ENCODE peak calls at places on chromosome 19, in eight cellular contexts. S, L, Z, O, K, M, N and C are unnamed samples.

GRCh38 chr19:12956446-12957388 is at the start of gene GADD45GIP1:
- DNase-seq in S (peak), L (peak), Z (peak), O (peak), K (peak), M (peak), N (peak), C (peak)

GRCh38 chr19:17404015-17404414 is 1.4 kb downstream of the BST2 start:
- DNase-seq in S (no peak), L (no peak), Z (no peak), O (no peak), K (no peak), M (no peak), N (no peak), C (no peak)

GRCh38 chr19:38308006-38308766 is 4.1 kb downstream of the C19orf33 start:
- DNase-seq in S (no peak), L (no peak), Z (no peak), O (no peak), K (no peak), M (no peak), N (no peak), C (no peak)

GRCh38 chr19:15393963-15394362 is 14.4 kb upstream of the AKAP8 start:
- DNase-seq in S (no peak), L (no peak), Z (peak), O (peak), K (no peak), M (no peak), N (no peak), C (no peak)

GRCh38 chr19:16456652-16457194 is 15.0 kb downstream of the EPS15L1 start:
- DNase-seq in S (no peak), L (no peak), Z (no peak), O (no peak), K (no peak), M (no peak), N (no peak), C (no peak)

GRCh38 chr19:51467864-51468544 is 9.8 kb upstream of the SIGLEC8 start:
- DNase-seq in S (no peak), L (no peak), Z (no peak), O (no peak), K (no peak), M (no peak), N (no peak), C (no peak)

GRCh38 chr19:15378529-15379082 is 981 bp downstream of the AKAP8 start:
- DNase-seq in S (no peak), L (no peak), Z (peak), O (peak), K (peak), M (peak), N (peak), C (peak)

GRCh38 chr19:43783636-43784035 is 2.9 kb upstream of the KCNN4 start:
- DNase-seq in S (no peak), L (no peak), Z (no peak), O (no peak), K (no peak), M (no peak), N (no peak), C (no peak)

GRCh38 chr19:23516266-23516665 is 121.0 kb upstream of the ZNF91 start:
- DNase-seq in S (no peak), L (no peak), Z (no peak), O (no peak), K (no peak), M (no peak), N (no peak), C (no peak)

GRCh38 chr19:23420824-23421223 is 25.6 kb upstream of the ZNF91 start:
- DNase-seq in S (no peak), L (no peak), Z (no peak), O (no peak), K (no peak), M (no peak), N (no peak), C (no peak)

GRCh38 chr19:18762125-18763023 is 28.7 kb downstream of the COMP start:
- DNase-seq in S (peak), L (no peak), Z (peak), O (no peak), K (peak), M (peak), N (peak), C (peak)

GRCh38 chr19:15810335-15810734 is 5.1 kb downstream of the OR10H1 start:
- DNase-seq in S (no peak), L (no peak), Z (no peak), O (no peak), K (no peak), M (no peak), N (no peak), C (no peak)

DNA sequence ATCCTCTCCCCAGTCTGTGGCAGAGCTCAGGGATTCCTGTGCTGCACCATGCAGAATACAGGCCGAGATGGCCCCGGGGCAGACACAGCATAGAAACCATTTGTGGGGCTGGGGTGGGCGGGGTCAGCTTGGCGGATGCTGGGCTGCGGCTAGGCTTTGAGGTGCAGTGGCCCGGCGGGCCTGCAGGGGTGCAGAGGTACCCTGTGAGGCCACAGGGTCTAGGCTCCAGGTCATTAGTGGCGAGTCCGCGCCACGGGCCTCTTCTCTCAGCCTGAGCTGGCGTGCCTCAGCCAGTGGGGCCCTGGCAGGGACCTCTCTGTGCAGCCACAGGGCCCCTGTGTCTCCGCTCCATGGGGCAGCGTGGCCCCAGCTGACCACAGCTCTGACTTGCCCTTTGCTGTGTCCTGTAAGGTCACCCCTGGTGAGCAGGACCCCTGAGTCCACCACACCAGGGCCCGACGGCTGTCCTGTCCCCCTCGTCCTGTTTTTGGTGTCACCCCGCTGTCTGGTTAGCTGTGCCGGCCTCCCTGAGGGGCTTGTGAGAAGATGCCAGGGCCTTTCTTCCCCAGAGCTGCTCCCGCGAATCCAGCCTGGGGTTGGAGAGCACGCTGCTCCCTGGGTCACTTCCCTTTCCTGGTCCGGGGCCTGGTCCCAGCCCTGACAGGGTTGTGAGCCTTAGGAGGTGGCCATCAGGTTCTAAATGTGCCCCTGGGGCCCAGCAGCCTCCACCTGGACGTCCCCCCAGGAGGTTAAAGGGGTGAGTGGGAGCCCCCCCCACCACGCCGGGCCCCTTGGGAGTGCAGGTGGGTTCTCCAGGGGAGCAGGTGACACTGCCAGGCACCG is 12.1 kb downstream of the KDM4B start:
- DNase-seq in S (no peak), L (no peak), Z (no peak), O (no peak), K (no peak), M (no peak), N (no peak), C (no peak)
- TF ChIP-seq CTCF in S (no peak), L (no peak), Z (no peak), O (no peak), K (no peak), M (no peak), N (no peak), C (no peak)

GRCh38 chr19:3098515-3099346 is 4.6 kb downstream of the GNA11 start:
- DNase-seq in S (peak), L (no peak), Z (peak), O (peak), K (peak), M (no peak), N (peak), C (peak)

GRCh38 chr19:3099347-3100145 is 5.4 kb downstream of the GNA11 start:
- DNase-seq in S (no peak), L (no peak), Z (no peak), O (no peak), K (no peak), M (no peak), N (no peak), C (no peak)

GRCh38 chr19:3100331-3100730 is 6.2 kb downstream of the GNA11 start:
- DNase-seq in S (no peak), L (no peak), Z (no peak), O (no peak), K (no peak), M (no peak), N (no peak), C (no peak)

GRCh38 chr19:3102239-3103140 is 8.3 kb downstream of the GNA11 start:
- DNase-seq in S (peak), L (no peak), Z (no peak), O (no peak), K (no peak), M (no peak), N (no peak), C (no peak)

DNA sequence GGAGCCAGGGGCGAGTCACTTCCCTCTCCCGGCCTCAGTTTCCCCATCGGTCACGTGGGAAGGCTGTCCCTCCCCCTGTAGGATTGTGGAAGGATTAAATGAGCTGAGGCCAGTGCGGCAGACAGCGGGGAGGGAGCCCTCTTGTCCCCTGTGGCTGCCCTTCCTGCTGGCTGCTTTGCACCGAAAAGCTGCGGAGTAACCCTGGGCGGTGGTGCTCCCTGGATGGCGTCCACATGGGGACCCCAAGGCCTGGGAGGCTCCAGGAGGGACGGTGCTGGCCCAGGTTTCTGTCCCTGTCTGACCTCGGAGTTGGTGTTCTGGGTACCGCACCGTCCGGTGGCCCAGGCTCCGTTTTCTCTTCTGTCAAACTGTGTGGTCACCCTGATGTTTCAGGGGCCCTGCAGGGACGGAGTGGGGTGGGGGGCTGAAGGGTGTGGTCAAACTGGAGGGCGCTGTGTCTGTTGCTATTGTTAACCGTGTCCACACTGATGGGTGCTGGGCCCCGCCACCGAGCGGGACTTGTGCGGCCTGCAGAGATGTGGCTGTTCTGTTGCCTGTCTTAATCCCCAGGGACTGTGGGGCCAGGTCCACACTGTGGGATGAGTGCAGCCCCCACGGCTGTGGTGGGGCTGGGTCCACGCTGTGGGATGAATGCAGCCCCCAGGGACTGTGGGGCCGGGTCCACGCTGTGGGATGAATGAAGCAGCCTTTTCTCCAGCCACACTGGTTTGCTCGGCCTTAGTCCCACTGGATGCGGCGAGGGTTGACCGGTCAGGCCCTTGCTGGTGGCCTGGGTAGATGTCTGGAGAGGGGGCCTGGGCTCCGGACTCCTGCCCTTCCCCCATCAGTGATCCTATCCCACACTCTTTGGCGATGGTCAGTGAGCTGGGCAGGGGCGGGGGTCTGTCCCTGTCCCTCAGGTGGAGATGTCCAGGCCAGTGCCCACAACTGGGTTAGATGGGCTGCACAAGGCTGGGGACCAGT is 6.9 kb downstream of the GNA11 start:
- DNase-seq in S (no peak), L (no peak), Z (no peak), O (no peak), K (no peak), M (no peak), N (no peak), C (no peak)
- H3K4me3 ChIP-seq in S (no peak), L (no peak), Z (no peak), O (no peak), K (no peak), M (no peak), N (no peak), C (no peak)

GRCh38 chr19:1843646-1844394 is 4.5 kb downstream of the REXO1 start:
- DNase-seq in S (no peak), L (no peak), Z (no peak), O (no peak), K (no peak), M (no peak), N (no peak), C (no peak)
- TF ChIP-seq CTCF in S (no peak), L (no peak), Z (no peak), O (peak), K (peak), M (no peak), N (no peak), C (peak)

GRCh38 chr19:45151821-45152503 is 8.8 kb downstream of the NKPD1 start:
- DNase-seq in S (no peak), L (no peak), Z (no peak), O (no peak), K (no peak), M (no peak), N (no peak), C (no peak)
- H3K4me3 ChIP-seq in S (peak), L (peak), Z (peak), O (peak), K (no peak), M (peak), N (no peak), C (no peak)

GRCh38 chr19:47225746-47226425 is 5.1 kb downstream of the BBC3 start:
- DNase-seq in S (peak), L (peak), Z (peak), O (peak), K (peak), M (peak), N (peak), C (peak)
- TF ChIP-seq CTCF in S (peak), L (peak), Z (peak), O (peak), K (no peak), M (peak), N (peak), C (peak)

DNA sequence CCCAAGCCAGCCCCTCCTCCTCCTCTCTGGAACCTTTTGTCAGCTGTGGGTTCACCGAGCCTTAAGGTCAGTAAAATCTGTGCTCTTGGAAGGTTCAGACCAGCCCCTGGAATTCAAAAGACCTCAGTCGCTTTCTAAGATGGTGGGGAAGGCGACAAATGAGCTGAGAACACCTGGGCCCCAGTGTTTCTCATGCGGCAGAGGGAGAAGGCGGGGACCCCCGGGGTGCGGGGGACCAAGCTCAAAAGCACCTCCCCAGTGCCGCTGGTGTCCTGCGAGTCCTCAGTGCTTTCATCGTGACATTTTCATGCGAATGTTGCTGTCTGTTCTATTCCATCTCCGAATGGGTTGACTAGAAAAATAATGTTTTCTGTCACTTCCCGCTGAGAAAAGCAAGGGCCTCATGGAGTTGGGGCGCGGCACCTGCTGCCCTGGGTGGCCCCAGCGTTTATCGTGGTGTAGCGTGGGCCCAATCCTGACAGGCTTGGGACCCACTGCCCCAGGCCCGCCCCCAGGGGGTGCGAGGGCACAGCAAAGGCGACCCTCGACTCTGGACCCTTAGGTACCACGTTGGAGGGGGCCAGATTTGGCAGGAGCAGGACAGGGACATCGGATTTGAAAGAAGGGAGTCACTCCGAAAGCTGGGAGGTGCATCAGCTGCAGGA is 751 bp upstream of the NTN5 start:
- DNase-seq in S (no peak), L (no peak), Z (no peak), O (no peak), K (no peak), M (no peak), N (no peak), C (no peak)
- H3K4me3 ChIP-seq in S (no peak), L (no peak), Z (no peak), O (no peak), K (no peak), M (no peak), N (no peak), C (no peak)

GRCh38 chr19:1108291-1109031 is 4.7 kb downstream of the GPX4 start:
- DNase-seq in S (no peak), L (no peak), Z (no peak), O (no peak), K (no peak), M (no peak), N (no peak), C (no peak)
- TF ChIP-seq CTCF in S (no peak), L (no peak), Z (no peak), O (no peak), K (no peak), M (no peak), N (no peak), C (no peak)

GRCh38 chr19:48837081-48837524 is 812 bp upstream of the HSD17B14 start:
- DNase-seq in S (peak), L (peak), Z (peak), O (peak), K (peak), M (peak), N (no peak), C (peak)
- H3K4me3 ChIP-seq in S (peak), L (peak), Z (peak), O (peak), K (peak), M (peak), N (no peak), C (no peak)

DNA sequence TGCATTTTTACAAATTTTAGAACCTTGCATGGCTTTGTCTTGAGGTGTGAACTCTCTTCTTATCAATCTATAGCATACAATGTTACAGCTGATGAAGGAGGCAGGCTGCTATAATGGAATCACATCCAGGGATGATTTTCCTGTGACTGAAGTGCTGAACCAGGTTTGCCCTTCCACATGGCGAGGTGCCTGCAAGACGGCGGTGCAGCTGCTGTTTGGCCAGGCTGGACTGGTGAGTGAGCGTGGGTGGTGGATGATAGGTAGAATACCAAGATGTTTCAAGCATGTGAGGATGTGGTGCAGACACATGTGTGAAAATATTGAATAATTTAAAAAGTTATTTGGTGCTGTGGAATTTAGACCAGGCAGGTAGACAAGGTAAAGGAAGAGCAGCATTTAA is 34.9 kb upstream of the GPI start:
- DNase-seq in S (no peak), L (no peak), Z (no peak), O (no peak), K (no peak), M (no peak), N (no peak), C (no peak)
- TF ChIP-seq CTCF in S (no peak), L (no peak), Z (no peak), O (no peak), K (no peak), M (no peak), N (no peak), C (no peak)

GRCh38 chr19:7550169-7550770 is 14.8 kb downstream of the PNPLA6 start:
- DNase-seq in S (no peak), L (no peak), Z (no peak), O (no peak), K (no peak), M (no peak), N (peak), C (no peak)
- H3K4me3 ChIP-seq in S (no peak), L (no peak), Z (no peak), O (no peak), K (no peak), M (no peak), N (no peak), C (no peak)